ENCODE peak calls at places on chromosome 3, in five cellular contexts. One of them, this sample, is unnamed. For H3K9me2, the result is how much of the 10 kb centered on the place peaks cover.

GRCh38 chr3:117754841-117755240 is 1045.3 kb downstream of the TUSC7 start:
- DNase-seq in GM23248: no peak
- DNase-seq in PC-3: no peak
- DNase-seq in HCT116: no peak
- DNase-seq in SK-N-SH: no peak
- DNase-seq in this sample: no peak

GRCh38 chr3:160265088-160265487 is 39.9 kb downstream of the C3orf80 start:
- DNase-seq in GM23248: no peak
- DNase-seq in PC-3: peak
- DNase-seq in HCT116: no peak
- DNase-seq in SK-N-SH: no peak
- DNase-seq in this sample: no peak

GRCh38 chr3:131218196-131218595 is 163.4 kb upstream of the NUDT16 start:
- DNase-seq in GM23248: peak
- DNase-seq in PC-3: peak
- DNase-seq in HCT116: no peak
- DNase-seq in SK-N-SH: no peak
- DNase-seq in this sample: no peak

GRCh38 chr3:123448503-123449091 is at the start of gene ADCY5:
- DNase-seq in GM23248: peak
- DNase-seq in PC-3: no peak
- DNase-seq in HCT116: no peak
- DNase-seq in SK-N-SH: peak
- DNase-seq in this sample: no peak

GRCh38 chr3:47636225-47636624 is 57.6 kb upstream of the CSPG5 start:
- DNase-seq in GM23248: no peak
- DNase-seq in PC-3: no peak
- DNase-seq in HCT116: no peak
- DNase-seq in SK-N-SH: no peak
- DNase-seq in this sample: no peak

GRCh38 chr3:195450731-195451229 is 8.0 kb upstream of the ACAP2 start:
- DNase-seq in GM23248: peak
- DNase-seq in PC-3: no peak
- DNase-seq in HCT116: no peak
- DNase-seq in SK-N-SH: no peak
- DNase-seq in this sample: peak

GRCh38 chr3:73379465-73379864 is 245.3 kb downstream of the PDZRN3 start:
- DNase-seq in GM23248: peak
- DNase-seq in PC-3: no peak
- DNase-seq in HCT116: no peak
- DNase-seq in SK-N-SH: no peak
- DNase-seq in this sample: no peak

GRCh38 chr3:52763466-52763865 is 7.3 kb downstream of the NEK4 start:
- DNase-seq in GM23248: peak
- DNase-seq in PC-3: peak
- DNase-seq in HCT116: no peak
- DNase-seq in SK-N-SH: no peak
- DNase-seq in this sample: no peak

GRCh38 chr3:194255252-194256039 is 95.7 kb downstream of the CPN2 start:
- DNase-seq in GM23248: no peak
- DNase-seq in PC-3: no peak
- DNase-seq in HCT116: no peak
- DNase-seq in SK-N-SH: peak
- DNase-seq in this sample: no peak

GRCh38 chr3:84487296-84487695 is 471.5 kb upstream of the CADM2 start:
- DNase-seq in GM23248: no peak
- DNase-seq in PC-3: no peak
- DNase-seq in HCT116: no peak
- DNase-seq in SK-N-SH: peak
- DNase-seq in this sample: no peak

GRCh38 chr3:152957488-152957887 is 122.6 kb downstream of the P2RY1 start:
- DNase-seq in GM23248: no peak
- DNase-seq in PC-3: peak
- DNase-seq in HCT116: no peak
- DNase-seq in SK-N-SH: no peak
- DNase-seq in this sample: no peak

GRCh38 chr3:59313365-59313764 is 263.5 kb upstream of the CFAP20DC start:
- DNase-seq in GM23248: peak
- DNase-seq in PC-3: peak
- DNase-seq in HCT116: peak
- DNase-seq in SK-N-SH: peak
- DNase-seq in this sample: peak

GRCh38 chr3:64496786-64497560 is 190.8 kb downstream of the ADAMTS9 start:
- DNase-seq in GM23248: no peak
- DNase-seq in PC-3: no peak
- DNase-seq in HCT116: no peak
- DNase-seq in SK-N-SH: no peak
- DNase-seq in this sample: no peak

GRCh38 chr3:121648219-121648958 is 12.3 kb downstream of the HCLS1 start:
- DNase-seq in GM23248: no peak
- DNase-seq in PC-3: no peak
- DNase-seq in HCT116: no peak
- DNase-seq in SK-N-SH: no peak
- DNase-seq in this sample: no peak

GRCh38 chr3:22620498-22620897 is 582.6 kb upstream of the UBE2E2 start:
- DNase-seq in GM23248: no peak
- DNase-seq in PC-3: peak
- DNase-seq in HCT116: no peak
- DNase-seq in SK-N-SH: no peak
- DNase-seq in this sample: no peak

GRCh38 chr3:184453296-184453695 is 73.4 kb downstream of the CHRD start:
- DNase-seq in GM23248: no peak
- DNase-seq in PC-3: no peak
- DNase-seq in HCT116: no peak
- DNase-seq in SK-N-SH: no peak
- DNase-seq in this sample: no peak

GRCh38 chr3:46112984-46113383 is 85.7 kb upstream of the XCR1 start:
- DNase-seq in GM23248: no peak
- DNase-seq in PC-3: peak
- DNase-seq in HCT116: no peak
- DNase-seq in SK-N-SH: no peak
- DNase-seq in this sample: no peak

GRCh38 chr3:41162541-41162940 is 36.8 kb upstream of the CTNNB1 start:
- DNase-seq in GM23248: no peak
- DNase-seq in PC-3: no peak
- DNase-seq in HCT116: no peak
- DNase-seq in SK-N-SH: no peak
- DNase-seq in this sample: no peak
- H3K9me2 ChIP-seq in GM23248: under half
- H3K9me2 ChIP-seq in PC-3: under half
- H3K9me2 ChIP-seq in HCT116: under half
- H3K9me2 ChIP-seq in SK-N-SH: under half
- H3K9me2 ChIP-seq in this sample: under half

DNA sequence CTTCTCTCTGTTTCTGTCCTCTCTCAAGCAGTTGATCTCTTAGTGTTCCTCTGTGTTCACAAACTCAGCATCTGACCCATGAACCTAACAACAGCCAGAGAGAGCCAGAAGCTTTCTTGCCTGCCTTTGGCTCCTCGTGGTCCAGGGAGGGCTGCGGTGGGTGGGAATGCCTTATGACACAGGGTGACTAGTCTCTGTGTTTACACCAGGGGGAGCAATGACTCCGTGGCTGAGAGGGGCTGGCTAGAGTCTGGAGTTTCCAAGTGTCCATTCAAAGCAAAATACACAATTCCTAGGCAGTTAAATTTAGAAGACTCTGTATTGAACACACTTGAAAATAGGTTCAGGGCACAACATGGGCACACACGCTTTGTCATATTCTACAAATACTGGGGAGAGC is 370.0 kb upstream of the FRG2C start:
- DNase-seq in GM23248: peak
- DNase-seq in PC-3: peak
- DNase-seq in HCT116: no peak
- DNase-seq in SK-N-SH: peak
- DNase-seq in this sample: peak
- TF ChIP-seq EZH2phosphoT487 in GM23248: no peak
- TF ChIP-seq EZH2phosphoT487 in PC-3: no peak
- TF ChIP-seq EZH2phosphoT487 in HCT116: no peak
- TF ChIP-seq EZH2phosphoT487 in SK-N-SH: no peak
- TF ChIP-seq EZH2phosphoT487 in this sample: no peak

GRCh38 chr3:57164606-57165573 is at the start of gene IL17RD:
- DNase-seq in GM23248: peak
- DNase-seq in PC-3: peak
- DNase-seq in HCT116: peak
- DNase-seq in SK-N-SH: peak
- DNase-seq in this sample: peak
- H3K9ac ChIP-seq in GM23248: no peak
- H3K9ac ChIP-seq in PC-3: peak
- H3K9ac ChIP-seq in HCT116: peak
- H3K9ac ChIP-seq in SK-N-SH: peak
- H3K9ac ChIP-seq in this sample: peak

GRCh38 chr3:41162981-41163380 is 36.3 kb upstream of the CTNNB1 start:
- DNase-seq in GM23248: no peak
- DNase-seq in PC-3: no peak
- DNase-seq in HCT116: no peak
- DNase-seq in SK-N-SH: no peak
- DNase-seq in this sample: no peak

GRCh38 chr3:41159581-41160189 is 39.6 kb upstream of the CTNNB1 start:
- DNase-seq in GM23248: no peak
- DNase-seq in PC-3: peak
- DNase-seq in HCT116: peak
- DNase-seq in SK-N-SH: no peak
- DNase-seq in this sample: no peak

GRCh38 chr3:41164776-41165175 is 34.5 kb upstream of the CTNNB1 start:
- DNase-seq in GM23248: no peak
- DNase-seq in PC-3: no peak
- DNase-seq in HCT116: no peak
- DNase-seq in SK-N-SH: no peak
- DNase-seq in this sample: no peak

GRCh38 chr3:41158947-41159346 is 40.4 kb upstream of the CTNNB1 start:
- DNase-seq in GM23248: no peak
- DNase-seq in PC-3: peak
- DNase-seq in HCT116: no peak
- DNase-seq in SK-N-SH: no peak
- DNase-seq in this sample: no peak

DNA sequence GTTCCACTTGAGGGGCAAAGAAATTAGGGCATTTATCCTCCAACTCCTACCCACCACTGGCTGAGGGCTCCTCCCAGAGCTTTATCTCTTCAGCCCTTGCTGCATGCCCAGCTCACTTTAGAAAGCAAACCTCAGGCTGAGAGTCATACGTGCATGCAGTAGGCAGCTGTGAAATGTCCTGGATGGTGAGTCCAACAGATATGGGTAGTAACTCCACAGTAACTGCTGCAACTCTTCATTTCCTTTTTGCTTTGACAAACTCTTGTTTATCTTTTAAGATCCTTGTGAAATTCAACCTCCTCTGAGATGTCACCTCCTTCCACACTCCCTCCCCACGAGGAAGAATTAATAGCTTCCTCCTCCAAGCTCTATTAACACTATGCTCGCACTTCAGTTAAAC is 35.9 kb upstream of the CTNNB1 start:
- DNase-seq in GM23248: no peak
- DNase-seq in PC-3: no peak
- DNase-seq in HCT116: no peak
- DNase-seq in SK-N-SH: no peak
- DNase-seq in this sample: no peak
- H3K9me2 ChIP-seq in GM23248: under half
- H3K9me2 ChIP-seq in PC-3: under half
- H3K9me2 ChIP-seq in HCT116: under half
- H3K9me2 ChIP-seq in SK-N-SH: under half
- H3K9me2 ChIP-seq in this sample: under half

GRCh38 chr3:42964286-42964685 is 14.8 kb upstream of the GASK1A start:
- DNase-seq in GM23248: no peak
- DNase-seq in PC-3: no peak
- DNase-seq in HCT116: no peak
- DNase-seq in SK-N-SH: no peak
- DNase-seq in this sample: no peak

GRCh38 chr3:42960282-42960681 is 18.8 kb upstream of the GASK1A start:
- DNase-seq in GM23248: peak
- DNase-seq in PC-3: peak
- DNase-seq in HCT116: no peak
- DNase-seq in SK-N-SH: no peak
- DNase-seq in this sample: no peak

GRCh38 chr3:42960781-42961180 is 18.3 kb upstream of the GASK1A start:
- DNase-seq in GM23248: no peak
- DNase-seq in PC-3: no peak
- DNase-seq in HCT116: no peak
- DNase-seq in SK-N-SH: no peak
- DNase-seq in this sample: no peak

GRCh38 chr3:42957573-42957972 is 21.5 kb upstream of the GASK1A start:
- DNase-seq in GM23248: no peak
- DNase-seq in PC-3: peak
- DNase-seq in HCT116: no peak
- DNase-seq in SK-N-SH: no peak
- DNase-seq in this sample: no peak

DNA sequence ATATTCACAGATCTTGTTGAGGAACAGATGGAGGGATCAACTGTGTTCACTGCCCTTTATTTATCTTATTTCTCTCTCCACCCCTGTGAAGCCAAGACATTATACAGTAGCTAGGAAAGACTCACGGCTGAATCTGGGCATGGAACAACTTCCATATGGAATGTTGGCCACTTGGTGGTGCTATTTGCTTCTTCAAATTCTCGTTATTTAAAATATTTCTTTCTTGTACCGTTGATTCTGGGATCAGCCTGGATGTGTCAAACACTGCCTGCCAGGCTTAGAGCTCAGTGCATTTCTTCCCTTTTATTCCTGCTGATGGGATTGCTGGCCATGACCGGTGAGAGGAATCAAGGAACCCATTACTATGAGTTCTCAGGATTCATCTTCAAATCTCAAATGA is 17.5 kb upstream of the GASK1A start:
- DNase-seq in GM23248: peak
- DNase-seq in PC-3: peak
- DNase-seq in HCT116: peak
- DNase-seq in SK-N-SH: peak
- DNase-seq in this sample: peak
- TF ChIP-seq EZH2phosphoT487 in GM23248: no peak
- TF ChIP-seq EZH2phosphoT487 in PC-3: no peak
- TF ChIP-seq EZH2phosphoT487 in HCT116: no peak
- TF ChIP-seq EZH2phosphoT487 in SK-N-SH: no peak
- TF ChIP-seq EZH2phosphoT487 in this sample: no peak

DNA sequence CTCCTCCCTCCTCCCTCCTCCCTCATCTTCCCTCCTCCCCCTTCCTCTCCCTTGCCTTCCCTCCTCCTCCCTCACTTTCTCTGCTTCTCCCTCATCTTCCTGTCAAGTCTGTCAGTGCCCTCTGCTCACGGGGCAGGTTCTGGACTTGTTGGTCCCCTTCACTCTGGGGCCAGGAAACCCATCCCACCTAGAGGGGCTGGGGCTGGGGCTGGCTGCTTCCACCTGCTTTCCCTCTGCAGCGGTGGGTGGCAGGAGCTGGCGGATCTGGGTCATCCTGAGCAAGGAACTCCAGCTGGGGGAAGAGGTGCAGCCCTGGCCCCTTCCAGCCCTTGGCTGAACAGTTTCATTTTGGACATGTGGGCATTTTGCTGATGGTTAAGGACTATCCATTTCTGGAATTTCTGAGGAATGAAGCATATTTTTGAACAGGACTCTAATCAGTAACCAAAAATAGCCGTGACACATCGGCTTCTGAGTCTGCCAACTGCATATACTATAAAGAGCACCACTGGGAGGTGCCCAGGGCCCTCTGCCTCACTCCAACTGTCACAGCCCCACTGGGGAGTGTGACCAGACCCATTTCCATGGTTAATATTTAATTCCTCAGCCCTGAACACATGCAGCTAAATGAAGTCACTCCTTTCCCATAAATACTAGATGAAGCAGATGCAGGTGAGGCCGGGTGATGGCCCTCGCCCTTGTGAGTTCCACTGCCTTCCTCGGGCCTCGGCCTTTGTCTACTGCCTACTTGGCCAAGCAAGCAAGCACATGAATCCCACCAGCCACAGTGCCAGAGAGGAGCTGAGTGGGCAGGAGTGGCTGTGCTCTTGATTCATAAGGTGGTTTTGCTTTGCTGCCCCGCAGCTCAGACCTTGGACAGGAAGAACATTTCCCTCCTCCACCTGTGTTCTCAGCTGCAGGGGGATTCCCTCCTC is 39.8 kb downstream of the CHDH start:
- DNase-seq in GM23248: peak
- DNase-seq in PC-3: peak
- DNase-seq in HCT116: no peak
- DNase-seq in SK-N-SH: no peak
- DNase-seq in this sample: no peak
- H3K9ac ChIP-seq in GM23248: peak
- H3K9ac ChIP-seq in PC-3: no peak
- H3K9ac ChIP-seq in HCT116: no peak
- H3K9ac ChIP-seq in SK-N-SH: peak
- H3K9ac ChIP-seq in this sample: no peak